ENCODE peak calls at places on chromosomes 11 and 22, in five cellular contexts. M is fibroblast of lung, A is hepatocyte, X is K562, F is GM12878. R is an unnamed sample.

GRCh38 chr11:74820763-74821162 is 72.1 kb downstream of the RNF169 start:
- DNase-seq in M (peak; percentile 96), A (no peak), X (no peak), F (no peak), R (peak; percentile 57)

GRCh38 chr11:62501432-62501891 is 45.1 kb downstream of the AHNAK start:
- DNase-seq in M (peak; percentile 73), A (no peak), X (no peak), F (no peak), R (no peak)

GRCh38 chr22:22682807-22683667 is 38.6 kb downstream of the GGTLC2 start:
- DNase-seq in M (peak; percentile 24), A (no peak), X (no peak), F (no peak), R (peak; percentile 53)

GRCh38 chr11:121318848-121319834 is 26.6 kb downstream of the SC5D start:
- DNase-seq in M (peak; percentile 54), A (peak; percentile 71), X (no peak), F (no peak), R (peak; percentile 74)

GRCh38 chr11:20274031-20274430 is 89.5 kb upstream of the HTATIP2 start:
- DNase-seq in M (no peak), A (no peak), X (no peak), F (no peak), R (no peak)

GRCh38 chr11:952406-953385 is 27.0 kb downstream of the AP2A2 start:
- DNase-seq in M (peak; percentile 81), A (peak; percentile 87), X (no peak), F (no peak), R (no peak)

GRCh38 chr11:107916671-107917241 is 11.5 kb upstream of the RAB39A start:
- DNase-seq in M (peak; percentile 8), A (peak; percentile 46), X (peak; percentile 17), F (no peak), R (peak; percentile 57)

GRCh38 chr22:17910561-17911311 is 113.6 kb downstream of the MICAL3 start:
- DNase-seq in M (peak; percentile 90), A (peak; percentile 81), X (no peak), F (no peak), R (peak; percentile 35)

GRCh38 chr11:122633219-122633829 is 22.2 kb upstream of the UBASH3B start:
- DNase-seq in M (peak; percentile 54), A (peak; percentile 62), X (no peak), F (no peak), R (peak; percentile 85)

GRCh38 chr11:103326070-103326794 is 217.0 kb downstream of the DYNC2H1 start:
- DNase-seq in M (peak; percentile 74), A (peak; percentile 69), X (peak; percentile 10), F (peak; percentile 17), R (peak; percentile 92)

GRCh38 chr11:64104632-64105031 is 61.3 kb downstream of the MACROD1 start:
- DNase-seq in M (no peak), A (no peak), X (no peak), F (no peak), R (no peak)

GRCh38 chr11:124612567-124613245 is 1.5 kb downstream of the PANX3 start:
- DNase-seq in M (no peak), A (peak; percentile 17), X (no peak), F (no peak), R (no peak)

GRCh38 chr22:19974233-19974861 is 32.7 kb upstream of the TXNRD2 start:
- DNase-seq in M (peak; percentile 79), A (peak; percentile 47), X (peak; percentile 98), F (no peak), R (peak; percentile 22)

GRCh38 chr11:833114-833791 is 501 bp downstream of the CD151 start:
- DNase-seq in M (no peak), A (peak; percentile 86), X (peak; percentile 64), F (no peak), R (no peak)

GRCh38 chr22:36467042-36467810 is 14.2 kb downstream of the TXN2 start:
- DNase-seq in M (peak; percentile 94), A (no peak), X (no peak), F (no peak), R (peak; percentile 36)

GRCh38 chr11:46345131-46345597 is 2.1 kb upstream of the DGKZ start:
- DNase-seq in M (no peak), A (no peak), X (no peak), F (no peak), R (no peak)

GRCh38 chr11:129143335-129143734 is 48.8 kb downstream of the ARHGAP32 start:
- DNase-seq in M (peak; percentile 100), A (peak; percentile 88), X (no peak), F (no peak), R (peak; percentile 99)

GRCh38 chr11:117885777-117886176 is 9.3 kb upstream of the FXYD6 start:
- DNase-seq in M (no peak), A (peak; percentile 81), X (no peak), F (no peak), R (no peak)

GRCh38 chr11:14310696-14311095 is 48.3 kb downstream of the RRAS2 start:
- DNase-seq in M (no peak), A (no peak), X (no peak), F (no peak), R (no peak)

GRCh38 chr11:46417711-46418110 is 26.1 kb upstream of the CHRM4 start:
- DNase-seq in M (no peak), A (no peak), X (no peak), F (no peak), R (no peak)

GRCh38 chr11:123454060-123454651 is 24.1 kb downstream of the GRAMD1B start:
- DNase-seq in M (peak; percentile 68), A (no peak), X (no peak), F (no peak), R (peak; percentile 99)

GRCh38 chr22:50250555-50251471 is at the start of gene HDAC10:
- DNase-seq in M (peak; percentile 75), A (peak; percentile 93), X (peak; percentile 78), F (peak; percentile 40), R (peak; percentile 63)

GRCh38 chr11:102625163-102625562 is at the start of gene MMP20:
- DNase-seq in M (no peak), A (no peak), X (no peak), F (no peak), R (no peak)

GRCh38 chr22:39356464-39356863 is 6.7 kb downstream of the SYNGR1 start:
- DNase-seq in M (no peak), A (no peak), X (no peak), F (no peak), R (no peak)

GRCh38 chr11:130071211-130071712 is 1.6 kb downstream of the APLP2 start:
- DNase-seq in M (peak; percentile 57), A (no peak), X (no peak), F (no peak), R (peak; percentile 66)

GRCh38 chr11:28038775-28039174 is 69.2 kb downstream of the KIF18A start:
- DNase-seq in M (no peak), A (no peak), X (no peak), F (no peak), R (no peak)

GRCh38 chr22:26168934-26169311 is 339 bp upstream of the SEZ6L start:
- DNase-seq in M (peak; percentile 6), A (peak; percentile 42), X (no peak), F (no peak), R (no peak)

GRCh38 chr11:61959678-61960077 is 7.8 kb downstream of the FTH1 start:
- DNase-seq in M (no peak), A (no peak), X (no peak), F (no peak), R (no peak)

GRCh38 chr11:33633251-33634003 is 67.2 kb downstream of the C11orf91 start:
- DNase-seq in M (peak; percentile 83), A (peak; percentile 76), X (no peak), F (no peak), R (peak; percentile 89)

GRCh38 chr11:84236436-84236835 is 950.3 kb upstream of the CCDC90B start:
- DNase-seq in M (no peak), A (no peak), X (no peak), F (no peak), R (no peak)

GRCh38 chr11:118436639-118437045 is 350 bp downstream of the KMT2A start:
- DNase-seq in M (peak; percentile 21), A (no peak), X (no peak), F (no peak), R (peak; percentile 15)

GRCh38 chr11:8959546-8960166 is 4.6 kb downstream of the TMEM9B start:
- DNase-seq in M (peak; percentile 80), A (peak; percentile 77), X (peak; percentile 60), F (peak; percentile 65), R (peak; percentile 73)

DNA sequence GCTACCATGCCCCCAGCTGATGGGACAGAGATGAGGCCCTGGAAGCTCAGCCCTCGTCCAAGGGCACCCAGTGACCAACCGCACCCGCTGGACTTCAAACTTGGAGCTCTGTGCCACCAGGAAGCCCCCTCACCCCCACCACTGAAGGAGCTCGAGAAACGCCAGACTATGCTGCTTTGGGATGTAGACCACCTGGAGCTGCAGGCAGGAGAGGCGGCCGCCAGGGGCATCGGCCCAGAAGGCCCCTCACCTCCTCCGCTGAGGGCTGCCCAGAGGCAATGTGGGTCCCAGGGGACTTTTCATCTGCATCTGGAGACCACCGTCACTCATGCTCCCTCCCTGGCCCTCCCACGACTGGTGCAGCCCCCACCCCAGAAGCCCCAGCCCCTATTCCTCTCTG is 28.3 kb downstream of the CDKN1C start:
- DNase-seq in M (no peak), A (no peak), X (no peak), F (no peak), R (no peak)
- H4K20me1 ChIP-seq in M (no peaks in the 10 kb centered on the region), A (no peaks in the 10 kb centered on the region), X (no peaks in the 10 kb centered on the region), F (no peaks in the 10 kb centered on the region), R (no peaks in the 10 kb centered on the region)

GRCh38 chr11:65899356-65900124 is 648 bp downstream of the FOSL1 start:
- DNase-seq in M (peak; percentile 76), A (peak; percentile 84), X (peak; percentile 83), F (no peak), R (peak; percentile 91)
- TF ChIP-seq CTCF in M (no peak), A (no peak), X (peak; percentile 11), F (no peak), R (no peak)

GRCh38 chr11:57202282-57202681 is 20.5 kb downstream of the LRRC55 start:
- DNase-seq in M (no peak), A (no peak), X (no peak), F (no peak), R (no peak)

GRCh38 chr11:57203359-57203758 is 21.6 kb downstream of the LRRC55 start:
- DNase-seq in M (no peak), A (no peak), X (no peak), F (no peak), R (no peak)

GRCh38 chr11:57199330-57199729 is 17.6 kb downstream of the LRRC55 start:
- DNase-seq in M (no peak), A (no peak), X (no peak), F (no peak), R (no peak)

GRCh38 chr11:57203882-57204281 is 22.1 kb downstream of the LRRC55 start:
- DNase-seq in M (no peak), A (no peak), X (no peak), F (no peak), R (no peak)

GRCh38 chr11:57200937-57201336 is 19.2 kb downstream of the LRRC55 start:
- DNase-seq in M (no peak), A (no peak), X (no peak), F (no peak), R (no peak)
- H2AFZ ChIP-seq in M (no peak overlapping the region), A (no peak overlapping the region), X (no peak overlapping the region), F (no peak overlapping the region), R (no peak overlapping the region)

GRCh38 chr11:47551086-47551485 is 1.8 kb downstream of the CELF1 start:
- DNase-seq in M (peak; percentile 32), A (peak; percentile 36), X (no peak), F (no peak), R (peak; percentile 45)
- H4K20me1 ChIP-seq in M (no peaks in the 10 kb centered on the region), A (peaks cover 51% of the 10 kb centered on the region), X (peaks cover 12% of the 10 kb centered on the region), F (no peaks in the 10 kb centered on the region), R (peaks cover 34% of the 10 kb centered on the region)

R was measured in PC-3.